ENCODE peak calls at places on chromosome 4, in seven cellular contexts. L is Peyer's patch; M is kidney; B is CD4-positive, alpha-beta memory T cell; D is tibial nerve; V is IMR-90; Z is GM23248. A is an unnamed sample.

GRCh38 chr4:150573534-150573933 is 8.4 kb upstream of the MAB21L2 start:
- DNase-seq in L (no peak), M (no peak), B (no peak), D (no peak), V (peak; percentile 70), Z (peak; percentile 55), A (no peak)

GRCh38 chr4:74619931-74620702 is 174.2 kb downstream of the BTC start:
- DNase-seq in L (no peak), M (no peak), B (no peak), D (no peak), V (peak; percentile 27), Z (peak; percentile 33), A (no peak)

GRCh38 chr4:85482000-85482738 is 7.2 kb downstream of the ARHGAP24 start:
- DNase-seq in L (no peak), M (no peak), B (no peak), D (no peak), V (no peak), Z (no peak), A (no peak)

GRCh38 chr4:174110180-174110579 is 173.3 kb downstream of the FBXO8 start:
- DNase-seq in L (no peak), M (no peak), B (no peak), D (no peak), V (no peak), Z (no peak), A (no peak)

GRCh38 chr4:6271701-6272465 is 2.2 kb downstream of the WFS1 start:
- DNase-seq in L (no peak), M (peak; percentile 87), B (no peak), D (peak; percentile 29), V (no peak), Z (no peak), A (no peak)

GRCh38 chr4:63742882-63743281 is 666.4 kb downstream of the TECRL start:
- DNase-seq in L (no peak), M (no peak), B (no peak), D (no peak), V (no peak), Z (no peak), A (no peak)

GRCh38 chr4:52856802-52857201 is 5.3 kb upstream of the RASL11B start:
- DNase-seq in L (no peak), M (no peak), B (no peak), D (no peak), V (no peak), Z (no peak), A (no peak)

GRCh38 chr4:52661966-52662705 is 3.0 kb upstream of the USP46 start:
- DNase-seq in L (no peak), M (no peak), B (no peak), D (no peak), V (no peak), Z (no peak), A (no peak)

GRCh38 chr4:37685726-37686372 is 327 bp downstream of the RELL1 start:
- DNase-seq in L (peak; percentile 54), M (no peak), B (no peak), D (peak; percentile 34), V (peak; percentile 22), Z (peak; percentile 76), A (peak; percentile 42)

GRCh38 chr4:48472794-48473193 is 10.3 kb upstream of the SLC10A4 start:
- DNase-seq in L (no peak), M (no peak), B (no peak), D (no peak), V (no peak), Z (no peak), A (no peak)

GRCh38 chr4:7197910-7198309 is 5.6 kb downstream of the SORCS2 start:
- DNase-seq in L (no peak), M (no peak), B (no peak), D (peak; percentile 8), V (no peak), Z (peak; percentile 20), A (no peak)

GRCh38 chr4:82798168-82799005 is at the start of gene SCD5:
- DNase-seq in L (no peak), M (peak; percentile 85), B (no peak), D (peak; percentile 47), V (peak; percentile 82), Z (peak; percentile 96), A (peak; percentile 72)

GRCh38 chr4:108072300-108072699 is 82.6 kb downstream of the HADH start:
- DNase-seq in L (peak; percentile 44), M (no peak), B (peak; percentile 62), D (no peak), V (no peak), Z (no peak), A (no peak)

GRCh38 chr4:69787879-69788278 is 27.5 kb upstream of the SULT1B1 start:
- DNase-seq in L (no peak), M (no peak), B (no peak), D (no peak), V (peak; percentile 2), Z (no peak), A (no peak)

GRCh38 chr4:176789955-176790354 is 2.8 kb downstream of the VEGFC start:
- DNase-seq in L (no peak), M (no peak), B (no peak), D (no peak), V (peak; percentile 81), Z (peak; percentile 88), A (peak; percentile 44)

GRCh38 chr4:64564126-64564525 is 154.9 kb upstream of the TECRL start:
- DNase-seq in L (no peak), M (no peak), B (no peak), D (no peak), V (no peak), Z (peak; percentile 8), A (no peak)

GRCh38 chr4:80215449-80216052 is 18.2 kb downstream of the PRDM8 start:
- DNase-seq in L (no peak), M (no peak), B (peak; percentile 52), D (no peak), V (peak; percentile 64), Z (peak; percentile 73), A (no peak)

GRCh38 chr4:153252122-153252521 is 47.9 kb downstream of the TRIM2 start:
- DNase-seq in L (no peak), M (no peak), B (no peak), D (no peak), V (no peak), Z (no peak), A (no peak)

GRCh38 chr4:56288663-56289062 is 98.6 kb downstream of the AASDH start:
- DNase-seq in L (no peak), M (no peak), B (no peak), D (no peak), V (no peak), Z (no peak), A (no peak)

GRCh38 chr4:174118171-174118570 is 165.3 kb downstream of the FBXO8 start:
- DNase-seq in L (no peak), M (no peak), B (no peak), D (no peak), V (no peak), Z (no peak), A (no peak)

GRCh38 chr4:174181827-174182226 is 101.6 kb downstream of the FBXO8 start:
- DNase-seq in L (no peak), M (no peak), B (no peak), D (no peak), V (no peak), Z (no peak), A (no peak)

GRCh38 chr4:183191630-183192029 is 92.6 kb downstream of the WWC2 start:
- DNase-seq in L (no peak), M (no peak), B (no peak), D (no peak), V (no peak), Z (no peak), A (no peak)

GRCh38 chr4:6929339-6929734 is 19.7 kb downstream of the TBC1D14 start:
- DNase-seq in L (no peak), M (no peak), B (no peak), D (no peak), V (no peak), Z (no peak), A (no peak)

GRCh38 chr4:156949373-156949814 is 22.2 kb downstream of the PDGFC start:
- DNase-seq in L (no peak), M (no peak), B (no peak), D (no peak), V (peak; percentile 80), Z (peak; percentile 81), A (no peak)

GRCh38 chr4:2408976-2409375 is 9.5 kb downstream of the ZFYVE28 start:
- DNase-seq in L (no peak), M (peak; percentile 55), B (no peak), D (no peak), V (no peak), Z (no peak), A (no peak)
- H3K4me1 ChIP-seq in L (peaks cover 31% of the 10 kb centered on the region), M (peaks cover 10% of the 10 kb centered on the region), B (peaks cover 63% of the 10 kb centered on the region), D (peaks cover 26% of the 10 kb centered on the region), V (peaks cover 13% of the 10 kb centered on the region), Z (peaks cover 15% of the 10 kb centered on the region), A (peaks cover 13% of the 10 kb centered on the region)

DNA sequence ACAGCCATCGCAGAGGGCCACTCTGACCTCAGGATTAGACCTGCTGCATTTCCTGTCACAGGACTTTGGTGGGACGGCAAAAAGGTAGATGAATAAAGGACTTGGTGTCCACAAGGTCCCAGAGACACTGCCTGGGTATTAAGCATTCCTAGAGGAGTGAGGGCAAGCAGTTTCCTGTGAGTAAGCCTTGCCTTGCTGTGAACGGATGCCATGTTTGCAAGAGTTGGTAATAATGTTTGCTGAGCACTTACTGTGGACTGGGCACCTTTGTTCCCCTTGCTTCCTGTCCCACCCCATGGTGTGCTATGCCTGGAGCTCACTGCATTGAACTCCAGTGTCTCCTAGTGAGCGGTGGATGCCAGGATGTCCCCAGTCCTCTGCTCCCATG is 95.7 kb upstream of the MSX1 start:
- DNase-seq in L (no peak), M (no peak), B (no peak), D (no peak), V (peak; percentile 6), Z (peak; percentile 51), A (no peak)
- H3K4me3 ChIP-seq in L (no peak overlapping the region), M (no peak overlapping the region), B (no peak overlapping the region), D (no peak overlapping the region), V (no peak overlapping the region), Z (peak overlapping the region; percentile 42), A (no peak overlapping the region)

DNA sequence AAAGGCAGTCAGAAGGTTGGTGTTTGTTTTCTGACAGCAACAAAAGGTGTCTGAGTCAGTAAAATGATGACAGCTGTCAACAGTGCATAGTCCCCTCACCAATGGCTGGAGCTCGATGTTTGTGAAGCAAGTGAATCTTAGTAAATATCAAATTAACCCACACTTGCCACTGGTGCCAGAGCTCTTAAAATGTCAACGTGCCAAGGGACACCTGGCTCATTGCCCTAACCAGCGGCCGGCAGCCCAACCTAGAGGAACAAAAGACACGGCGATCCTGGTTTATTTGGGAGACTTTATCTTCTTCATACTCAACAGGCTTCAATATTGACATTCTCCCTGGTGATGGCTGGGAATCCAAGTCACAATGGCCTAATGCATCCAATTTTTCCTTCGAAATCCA is 143.4 kb downstream of the CPEB2 start:
- DNase-seq in L (no peak), M (no peak), B (no peak), D (no peak), V (no peak), Z (no peak), A (no peak)
- H3K4me1 ChIP-seq in L (peaks cover 7% of the 10 kb centered on the region), M (peaks cover 17% of the 10 kb centered on the region), B (no peaks in the 10 kb centered on the region), D (no peaks in the 10 kb centered on the region), V (peaks cover 13% of the 10 kb centered on the region), Z (peaks cover 18% of the 10 kb centered on the region), A (peaks cover 11% of the 10 kb centered on the region)

DNA sequence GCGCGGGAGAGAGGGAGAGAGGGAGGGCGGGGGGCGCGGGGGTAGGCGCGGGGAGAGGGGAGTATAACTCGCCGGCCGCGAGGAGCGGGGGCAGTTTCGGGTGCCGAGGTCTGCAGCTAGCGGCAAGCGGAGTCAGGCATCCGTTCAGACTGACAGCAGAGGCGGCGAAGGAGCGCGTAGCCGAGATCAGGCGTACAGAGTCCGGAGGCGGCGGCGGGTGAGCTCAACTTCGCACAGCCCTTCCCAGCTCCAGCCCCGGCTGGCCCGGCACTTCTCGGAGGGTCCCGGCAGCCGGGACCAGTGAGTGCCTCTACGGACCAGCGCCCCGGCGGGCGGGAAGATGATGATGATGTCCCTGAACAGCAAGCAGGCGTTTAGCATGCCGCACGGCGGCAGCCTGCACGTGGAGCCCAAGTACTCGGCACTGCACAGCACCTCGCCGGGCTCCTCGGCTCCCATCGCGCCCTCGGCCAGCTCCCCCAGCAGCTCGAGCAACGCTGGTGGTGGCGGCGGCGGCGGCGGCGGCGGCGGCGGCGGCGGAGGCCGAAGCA is at the start of gene POU4F2:
- DNase-seq in L (no peak), M (no peak), B (no peak), D (no peak), V (no peak), Z (peak; percentile 52), A (no peak)
- H3K4me3 ChIP-seq in L (no peak within 1 kb of the TSS), M (no peak within 1 kb of the TSS), B (no peak within 1 kb of the TSS), D (peak within 1 kb of the TSS; percentile 15), V (no peak within 1 kb of the TSS), Z (peak within 1 kb of the TSS; percentile 57), A (no peak within 1 kb of the TSS)